ENCODE peak calls at places on chromosomes 6 and 20, in six cellular contexts. R is HepG2, M is K562, Q is endothelial cell of umbilical vein, D is GM12878, E is A549. H is an unnamed sample.

GRCh38 chr20:17657079-17657825 is 24.8 kb downstream of the RRBP1 start:
- DNase-seq in R (no peak), M (no peak), Q (no peak), D (no peak), E (no peak), H (no peak)

GRCh38 chr6:52566201-52566600 is 10.7 kb downstream of the TRAM2 start:
- DNase-seq in R (no peak), M (no peak), Q (no peak), D (peak), E (no peak), H (no peak)

GRCh38 chr6:131951576-131952230 is 531 bp upstream of the CCN2 start:
- DNase-seq in R (no peak), M (no peak), Q (no peak), D (no peak), E (no peak), H (no peak)

GRCh38 chr6:116392158-116393032 is 21.6 kb downstream of the DSE start:
- DNase-seq in R (no peak), M (no peak), Q (peak), D (no peak), E (no peak), H (peak)

GRCh38 chr6:47788498-47788884 is 6.7 kb downstream of the OPN5 start:
- DNase-seq in R (no peak), M (no peak), Q (no peak), D (no peak), E (no peak), H (no peak)

GRCh38 chr6:146543940-146544661 is 468 bp downstream of the RAB32 start:
- DNase-seq in R (peak), M (peak), Q (peak), D (no peak), E (peak), H (peak)

GRCh38 chr20:25248501-25249172 is 752 bp downstream of the PYGB start:
- DNase-seq in R (no peak), M (no peak), Q (peak), D (no peak), E (no peak), H (peak)

GRCh38 chr6:139257291-139257690 is 34.5 kb downstream of the TXLNB start:
- DNase-seq in R (no peak), M (no peak), Q (no peak), D (no peak), E (no peak), H (no peak)

GRCh38 chr6:1388081-1388926 is 1.1 kb upstream of the FOXF2 start:
- DNase-seq in R (no peak), M (no peak), Q (no peak), D (no peak), E (no peak), H (no peak)

GRCh38 chr6:64006246-64006645 is 370.6 kb downstream of the PHF3 start:
- DNase-seq in R (no peak), M (no peak), Q (no peak), D (no peak), E (no peak), H (no peak)

GRCh38 chr6:64013061-64013410 is 377.4 kb downstream of the PHF3 start:
- DNase-seq in R (no peak), M (no peak), Q (no peak), D (no peak), E (no peak), H (no peak)

GRCh38 chr6:64012351-64013060 is 376.9 kb downstream of the PHF3 start:
- DNase-seq in R (peak), M (no peak), Q (no peak), D (no peak), E (peak), H (peak)

GRCh38 chr6:64010646-64011045 is 375.0 kb downstream of the PHF3 start:
- DNase-seq in R (no peak), M (no peak), Q (no peak), D (no peak), E (no peak), H (no peak)

GRCh38 chr6:64010010-64010409 is 374.4 kb downstream of the PHF3 start:
- DNase-seq in R (no peak), M (no peak), Q (no peak), D (no peak), E (no peak), H (no peak)
- H3K4me3 ChIP-seq in R (no peak), M (no peak), Q (no peak), D (no peak), E (no peak), H (no peak)

GRCh38 chr6:144729502-144729901 is 444.4 kb downstream of the UTRN start:
- DNase-seq in R (no peak), M (no peak), Q (no peak), D (no peak), E (no peak), H (no peak)
- TF ChIP-seq MYC in R (no peak), M (no peak), Q (no peak), D (no peak), E (no peak), H (no peak)

DNA sequence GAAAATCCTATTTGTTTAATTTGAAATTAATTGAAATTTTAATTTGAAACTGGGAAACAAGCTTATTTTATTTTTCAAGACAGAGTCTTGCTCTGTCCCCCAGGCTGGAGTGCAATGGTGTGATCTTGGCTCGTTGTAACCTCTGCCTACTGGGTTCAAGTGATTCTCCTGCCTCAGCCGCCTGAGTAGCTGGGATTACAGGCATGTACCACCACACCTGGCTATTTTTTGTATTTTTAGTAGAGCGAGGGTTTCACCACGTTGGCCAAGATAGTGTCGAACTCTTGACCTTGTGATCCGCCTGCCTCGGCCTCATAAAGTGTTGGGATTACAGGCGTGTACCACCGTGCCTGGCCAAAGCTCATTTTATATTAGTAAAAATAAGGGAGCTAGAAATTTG is 4.2 kb downstream of the SRSF3 start:
- DNase-seq in R (no peak), M (no peak), Q (no peak), D (no peak), E (no peak), H (no peak)
- H3K4me3 ChIP-seq in R (peak), M (peak), Q (peak), D (peak), E (peak), H (peak)

GRCh38 chr6:164045082-164045481 is 630.6 kb downstream of the QKI start:
- DNase-seq in R (no peak), M (no peak), Q (no peak), D (no peak), E (no peak), H (no peak)

GRCh38 chr6:164039954-164040375 is 625.4 kb downstream of the QKI start:
- DNase-seq in R (no peak), M (peak), Q (peak), D (no peak), E (no peak), H (no peak)

GRCh38 chr6:164037165-164037564 is 622.6 kb downstream of the QKI start:
- DNase-seq in R (no peak), M (no peak), Q (no peak), D (no peak), E (no peak), H (no peak)

GRCh38 chr6:164040994-164041393 is 626.5 kb downstream of the QKI start:
- DNase-seq in R (no peak), M (no peak), Q (no peak), D (no peak), E (no peak), H (no peak)

GRCh38 chr6:164042212-164042611 is 627.7 kb downstream of the QKI start:
- DNase-seq in R (no peak), M (no peak), Q (no peak), D (no peak), E (no peak), H (no peak)
- TF ChIP-seq MYC in R (no peak), M (no peak), Q (no peak), D (no peak), E (no peak), H (no peak)

GRCh38 chr20:20530428-20531151 is 162.7 kb downstream of the INSM1 start:
- DNase-seq in R (no peak), M (no peak), Q (no peak), D (no peak), E (no peak), H (no peak)

GRCh38 chr20:20528896-20529295 is 161.0 kb downstream of the INSM1 start:
- DNase-seq in R (no peak), M (no peak), Q (peak), D (no peak), E (no peak), H (no peak)

GRCh38 chr20:20527661-20528060 is 159.8 kb downstream of the INSM1 start:
- DNase-seq in R (no peak), M (no peak), Q (no peak), D (no peak), E (no peak), H (no peak)

GRCh38 chr20:20529597-20529996 is 161.7 kb downstream of the INSM1 start:
- DNase-seq in R (no peak), M (no peak), Q (no peak), D (no peak), E (no peak), H (no peak)

GRCh38 chr20:20531283-20531682 is 163.4 kb downstream of the INSM1 start:
- DNase-seq in R (no peak), M (no peak), Q (no peak), D (no peak), E (no peak), H (no peak)
- H3K4me3 ChIP-seq in R (no peak), M (no peak), Q (no peak), D (no peak), E (no peak), H (no peak)

GRCh38 chr6:80638222-80639055 is 532.0 kb downstream of the BCKDHB start:
- DNase-seq in R (peak), M (no peak), Q (peak), D (peak), E (peak), H (peak)
- TF ChIP-seq MYC in R (no peak), M (no peak), Q (no peak), D (no peak), E (no peak), H (no peak)

H was measured in NB4.